ENCODE peak calls at places on chromosomes 7 and 10, in eight cellular contexts. M is PC-3, N is SK-N-MC, U is AG04450, O is fibroblast of lung, G is epithelial cell of esophagus, C is dorsolateral prefrontal cortex, W is AG04449. T is an unnamed sample.

GRCh38 chr10:18658992-18659783 is at the start of gene ARL5B:
- DNase-seq in M (peak), N (no peak), U (peak), O (peak), G (peak), C (peak), W (peak), T (peak)

GRCh38 chr10:132547421-132547861 is 9.9 kb downstream of the INPP5A start:
- DNase-seq in M (no peak), N (no peak), U (no peak), O (no peak), G (no peak), C (peak), W (no peak), T (no peak)

GRCh38 chr7:17626215-17626614 is 314.1 kb downstream of the SNX13 start:
- DNase-seq in M (no peak), N (peak), U (no peak), O (no peak), G (no peak), C (no peak), W (no peak), T (no peak)

GRCh38 chr7:55965805-55966421 is 1.5 kb downstream of the NIPSNAP2 start:
- DNase-seq in M (peak), N (no peak), U (no peak), O (no peak), G (peak), C (no peak), W (no peak), T (no peak)

GRCh38 chr7:134362587-134363483 is 46.1 kb upstream of the SLC35B4 start:
- DNase-seq in M (no peak), N (no peak), U (no peak), O (peak), G (peak), C (no peak), W (no peak), T (no peak)

GRCh38 chr7:103593691-103594090 is 147.7 kb upstream of the SLC26A5 start:
- DNase-seq in M (peak), N (no peak), U (no peak), O (no peak), G (peak), C (no peak), W (peak), T (no peak)

GRCh38 chr10:24897326-24897926 is 55.0 kb downstream of the PRTFDC1 start:
- DNase-seq in M (peak), N (no peak), U (no peak), O (peak), G (peak), C (no peak), W (no peak), T (no peak)

GRCh38 chr10:81889181-81889769 is 14.3 kb downstream of the NRG3 start:
- DNase-seq in M (no peak), N (no peak), U (no peak), O (no peak), G (no peak), C (no peak), W (no peak), T (no peak)

GRCh38 chr10:80511984-80512634 is 25.6 kb upstream of the SH2D4B start:
- DNase-seq in M (no peak), N (no peak), U (no peak), O (no peak), G (no peak), C (peak), W (no peak), T (no peak)

GRCh38 chr7:72217151-72217550 is 195.0 kb downstream of the CALN1 start:
- DNase-seq in M (no peak), N (no peak), U (no peak), O (no peak), G (peak), C (no peak), W (no peak), T (no peak)

GRCh38 chr7:87689374-87689773 is 61.2 kb downstream of the RUNDC3B start:
- DNase-seq in M (no peak), N (no peak), U (no peak), O (no peak), G (no peak), C (no peak), W (no peak), T (no peak)

GRCh38 chr10:21069278-21069677 is 172.2 kb upstream of the NEBL start:
- DNase-seq in M (no peak), N (no peak), U (no peak), O (no peak), G (no peak), C (no peak), W (no peak), T (no peak)

GRCh38 chr10:48299066-48299465 is 7.4 kb upstream of the MAPK8 start:
- DNase-seq in M (no peak), N (no peak), U (no peak), O (no peak), G (no peak), C (no peak), W (no peak), T (no peak)

GRCh38 chr10:97889461-97890265 is 40.0 kb downstream of the GOLGA7B start:
- DNase-seq in M (peak), N (no peak), U (no peak), O (peak), G (peak), C (no peak), W (no peak), T (peak)

GRCh38 chr7:33998487-33998886 is 93.1 kb downstream of the BMPER start:
- DNase-seq in M (no peak), N (no peak), U (no peak), O (no peak), G (no peak), C (no peak), W (no peak), T (no peak)

GRCh38 chr7:133652547-133652946 is 399.7 kb downstream of the EXOC4 start:
- DNase-seq in M (no peak), N (no peak), U (no peak), O (no peak), G (no peak), C (no peak), W (no peak), T (no peak)

GRCh38 chr7:87155788-87156187 is 3.5 kb downstream of the DMTF1 start:
- DNase-seq in M (no peak), N (no peak), U (no peak), O (no peak), G (no peak), C (no peak), W (no peak), T (no peak)

GRCh38 chr10:51733061-51733460 is 33.7 kb upstream of the CSTF2T start:
- DNase-seq in M (peak), N (no peak), U (peak), O (peak), G (no peak), C (no peak), W (peak), T (no peak)

GRCh38 chr10:87578799-87579401 is 74.2 kb downstream of the MINPP1 start:
- DNase-seq in M (peak), N (no peak), U (no peak), O (peak), G (no peak), C (no peak), W (no peak), T (no peak)

GRCh38 chr10:126169899-126170298 is 218.4 kb downstream of the ADAM12 start:
- DNase-seq in M (no peak), N (no peak), U (no peak), O (no peak), G (no peak), C (no peak), W (no peak), T (no peak)

GRCh38 chr10:126165865-126166264 is 222.4 kb downstream of the ADAM12 start:
- DNase-seq in M (no peak), N (no peak), U (no peak), O (no peak), G (no peak), C (no peak), W (no peak), T (no peak)

GRCh38 chr10:126166797-126167196 is 221.5 kb downstream of the ADAM12 start:
- DNase-seq in M (no peak), N (no peak), U (no peak), O (no peak), G (no peak), C (no peak), W (no peak), T (no peak)

GRCh38 chr10:126171555-126171954 is 216.7 kb downstream of the ADAM12 start:
- DNase-seq in M (no peak), N (no peak), U (no peak), O (peak), G (no peak), C (no peak), W (peak), T (no peak)

DNA sequence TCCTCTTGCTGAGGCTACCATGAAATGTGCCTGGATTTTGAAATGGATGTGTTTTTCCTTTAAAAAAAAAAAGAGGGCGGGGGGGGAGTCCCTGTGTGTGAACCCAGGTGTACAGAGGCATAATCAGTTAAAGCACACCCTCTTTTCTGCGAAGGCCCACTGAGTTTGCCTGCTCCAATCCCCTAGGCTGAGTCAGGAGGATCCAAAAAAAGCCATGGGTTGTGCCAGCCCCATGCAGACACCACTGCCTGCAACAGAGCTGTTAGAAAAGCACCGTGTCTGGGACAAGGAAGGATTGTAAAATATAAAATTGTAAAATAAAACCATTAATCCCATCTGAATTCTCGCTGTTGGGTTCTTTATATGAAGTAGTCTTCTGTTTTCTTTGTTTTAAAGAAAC is 217.9 kb downstream of the ADAM12 start:
- DNase-seq in M (no peak), N (no peak), U (no peak), O (no peak), G (no peak), C (no peak), W (no peak), T (no peak)
- H3K4me3 ChIP-seq in M (no peak), N (no peak), U (no peak), O (no peak), G (no peak), C (no peak), W (no peak), T (no peak)

GRCh38 chr7:70621954-70622596 is 509.9 kb upstream of the GALNT17 start:
- DNase-seq in M (no peak), N (no peak), U (no peak), O (no peak), G (peak), C (no peak), W (no peak), T (no peak)
- H3K4me3 ChIP-seq in M (no peak), N (no peak), U (no peak), O (no peak), G (no peak), C (no peak), W (no peak), T (no peak)

DNA sequence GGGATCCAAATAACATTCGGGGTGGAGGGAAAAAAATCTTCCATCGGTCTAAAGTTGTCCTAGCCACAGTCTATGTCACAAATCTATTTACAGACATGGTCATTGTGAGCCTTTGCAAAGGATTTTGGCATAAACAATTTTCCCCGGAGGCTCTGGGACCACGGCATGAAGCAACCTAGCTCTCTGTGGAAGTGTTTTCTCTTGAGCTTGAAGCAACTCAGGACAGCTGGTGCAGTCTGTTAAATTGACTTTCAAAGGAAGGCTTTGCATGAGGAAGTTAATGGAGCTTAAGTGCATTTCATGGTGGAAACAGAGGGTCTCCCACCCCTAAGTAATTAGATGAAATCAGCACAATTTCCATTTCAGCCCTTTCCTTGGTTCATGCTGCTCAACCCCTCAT is 40.1 kb downstream of the CCDC3 start:
- DNase-seq in M (no peak), N (no peak), U (no peak), O (no peak), G (no peak), C (no peak), W (no peak), T (no peak)
- H3K4me3 ChIP-seq in M (no peak), N (no peak), U (no peak), O (no peak), G (no peak), C (no peak), W (no peak), T (no peak)

DNA sequence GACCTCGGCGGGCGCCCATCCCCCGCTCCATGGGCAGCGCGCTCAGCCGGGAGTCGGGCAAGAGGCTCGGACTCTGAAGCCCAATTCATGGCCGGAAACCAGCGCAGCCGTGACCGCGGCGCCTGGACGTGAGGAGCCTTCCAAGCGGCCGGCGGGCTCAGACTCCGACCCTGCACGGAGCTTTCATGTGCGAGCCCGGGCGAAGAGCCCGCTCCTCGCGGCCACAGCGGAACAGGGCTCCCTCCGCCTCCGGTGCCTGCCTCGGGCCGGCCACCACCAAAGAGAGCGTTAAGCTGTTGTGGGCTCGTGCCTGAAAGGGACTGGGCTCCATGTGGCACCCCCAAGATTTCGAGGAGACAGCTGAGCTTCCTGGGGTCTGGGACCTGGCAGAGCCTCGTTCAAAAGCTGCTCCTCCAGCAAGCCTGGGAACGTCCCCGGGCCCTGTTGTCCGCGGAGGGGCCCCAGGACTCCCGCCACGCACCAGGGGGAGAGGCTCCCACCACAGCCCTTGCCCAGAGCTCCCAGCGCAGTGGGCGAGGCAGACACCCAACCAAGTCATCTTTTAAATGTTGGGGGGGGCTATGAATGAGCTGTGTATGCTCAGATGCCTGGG is 850 bp upstream of the GRID1 start:
- DNase-seq in M (no peak), N (no peak), U (no peak), O (no peak), G (no peak), C (peak), W (no peak), T (no peak)
- H3K4me3 ChIP-seq in M (no peak), N (no peak), U (no peak), O (no peak), G (no peak), C (peak), W (no peak), T (no peak)